ENCODE peak calls at places on chromosomes 11 and 22, in seven cellular contexts. S, I, R, J, P, F and K are unnamed samples.

GRCh38 chr11:109644158-109644557 is 222.2 kb downstream of the C11orf87 start:
- DNase-seq in S (no peak), R (no peak), P (peak), I (no peak), J (no peak), F (no peak), K (no peak)

GRCh38 chr11:59463176-59463575 is 6.4 kb downstream of the OR4D6 start:
- DNase-seq in P (no peak), I (no peak), R (no peak), J (no peak), S (no peak), F (peak), K (no peak)

GRCh38 chr11:1516273-1517067 is 29.9 kb upstream of the MOB2 start:
- DNase-seq in S (peak), I (no peak), J (no peak), R (no peak), F (no peak), P (peak), K (no peak)

GRCh38 chr22:19549428-19549827 is 25.2 kb upstream of the CLDN5 start:
- DNase-seq in S (no peak), P (no peak), J (no peak), I (no peak), F (no peak), R (no peak), K (no peak)

GRCh38 chr11:128517457-128518230 is 69.7 kb downstream of the ETS1 start:
- DNase-seq in I (no peak), F (no peak), S (no peak), J (no peak), R (no peak), P (peak), K (no peak)

GRCh38 chr11:71914617-71915189 is 13.7 kb downstream of the XNDC1N start:
- DNase-seq in S (no peak), I (no peak), J (no peak), F (no peak), P (no peak), R (no peak), K (no peak)

GRCh38 chr11:64762916-64763803 is 3.4 kb upstream of the PYGM start:
- DNase-seq in J (peak), R (no peak), I (peak), F (peak), P (peak), S (no peak), K (peak)

GRCh38 chr11:86848132-86848531 is 47.8 kb downstream of the PRSS23 start:
- DNase-seq in F (no peak), P (no peak), S (no peak), I (no peak), R (no peak), J (no peak), K (no peak)

GRCh38 chr22:20442485-20443284 is 5.1 kb upstream of the SCARF2 start:
- DNase-seq in S (no peak), J (no peak), F (no peak), R (no peak), I (no peak), P (no peak), K (peak)

GRCh38 chr11:121890377-121890776 is 225.6 kb downstream of the BLID start:
- DNase-seq in P (peak), J (no peak), I (no peak), F (no peak), S (no peak), R (no peak), K (peak)

GRCh38 chr11:106077609-106078517 is at the start of gene AASDHPPT:
- DNase-seq in F (no peak), R (peak), P (peak), S (no peak), I (no peak), J (peak), K (no peak)

DNA sequence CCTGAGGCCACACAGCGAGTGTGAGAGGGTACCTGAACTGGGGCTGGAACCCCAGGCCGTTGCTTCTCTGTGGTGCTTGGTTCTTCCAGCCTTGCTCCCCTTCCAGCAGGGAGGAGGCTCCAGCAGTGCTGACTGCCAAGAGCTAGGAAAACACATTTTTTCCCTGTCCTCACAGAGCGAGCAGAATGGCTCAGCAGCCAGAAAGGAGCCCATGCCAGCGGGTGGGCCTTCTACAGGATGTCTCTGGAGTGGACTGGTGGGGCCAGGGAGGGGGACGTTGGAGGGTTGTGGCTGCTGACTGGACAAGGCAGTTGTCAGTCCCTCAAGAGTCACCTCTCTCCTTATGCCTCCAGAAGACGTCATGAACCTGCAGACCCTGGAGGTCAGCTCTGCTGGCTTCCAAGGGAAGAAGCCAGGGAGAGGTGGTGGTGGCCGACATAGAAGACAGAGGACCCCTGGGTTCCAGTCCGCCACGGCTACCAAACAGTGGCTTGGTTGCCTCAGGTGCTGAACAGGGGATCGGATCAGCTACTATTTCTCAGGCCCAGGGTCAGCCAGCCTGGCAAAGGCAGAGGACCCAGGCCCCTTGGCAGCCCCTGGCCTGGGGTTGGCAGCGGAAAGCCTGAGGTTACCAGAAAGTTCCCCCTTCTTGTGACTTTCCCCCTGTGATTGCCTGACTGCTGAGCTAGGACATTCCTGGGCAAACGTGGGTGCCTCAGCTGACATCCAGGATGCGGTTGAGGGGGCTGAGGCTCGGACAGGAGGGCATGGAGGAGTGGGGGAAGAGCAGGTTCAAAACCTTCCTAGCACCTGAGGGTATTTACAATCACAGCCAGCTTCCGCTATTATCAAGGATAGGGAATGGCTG is 3.7 kb downstream of the MAFF start:
- DNase-seq in P (peak), I (no peak), R (peak), F (peak), S (no peak), J (no peak), K (peak)
- H3K4me3 ChIP-seq in P (no peak), I (no peak), R (no peak), F (no peak), S (no peak), J (no peak), K (peak)

DNA sequence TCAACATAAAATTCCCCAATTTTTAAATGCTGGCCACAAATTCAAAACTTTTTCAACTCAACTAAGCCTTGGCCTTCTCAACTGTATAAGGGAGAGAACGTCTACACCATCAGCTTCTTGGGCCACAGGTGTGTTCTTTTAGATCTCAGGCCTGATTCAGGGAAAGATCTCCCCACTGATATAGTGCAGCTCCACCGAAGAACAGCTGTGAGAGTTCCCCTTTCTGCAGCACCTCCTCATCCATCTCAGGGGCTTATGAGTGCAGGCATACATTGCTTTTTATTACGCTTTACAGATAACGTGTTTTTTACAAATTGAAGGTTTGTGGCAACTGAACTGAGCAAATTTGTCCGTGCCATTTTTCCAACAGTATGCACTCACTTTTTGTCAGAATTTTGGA is 8.0 kb upstream of the CD82 start:
- DNase-seq in P (no peak), R (no peak), F (no peak), J (peak), S (no peak), I (no peak), K (no peak)
- TF ChIP-seq CTCF in P (no peak), R (no peak), F (no peak), J (no peak), S (no peak), I (no peak), K (no peak)

GRCh38 chr11:120511116-120511803 is at the start of gene GRIK4:
- DNase-seq in S (peak), F (peak), P (peak), R (peak), I (peak), J (peak), K (peak)
- H3K4me3 ChIP-seq in S (no peak), F (no peak), P (peak), R (peak), I (no peak), J (no peak), K (peak)

GRCh38 chr11:67572747-67573419 is 10.7 kb upstream of the GSTP1 start:
- DNase-seq in J (peak), R (no peak), P (peak), I (peak), F (peak), S (peak), K (peak)
- TF ChIP-seq CTCF in J (peak), R (peak), P (peak), I (peak), F (peak), S (peak), K (peak)

DNA sequence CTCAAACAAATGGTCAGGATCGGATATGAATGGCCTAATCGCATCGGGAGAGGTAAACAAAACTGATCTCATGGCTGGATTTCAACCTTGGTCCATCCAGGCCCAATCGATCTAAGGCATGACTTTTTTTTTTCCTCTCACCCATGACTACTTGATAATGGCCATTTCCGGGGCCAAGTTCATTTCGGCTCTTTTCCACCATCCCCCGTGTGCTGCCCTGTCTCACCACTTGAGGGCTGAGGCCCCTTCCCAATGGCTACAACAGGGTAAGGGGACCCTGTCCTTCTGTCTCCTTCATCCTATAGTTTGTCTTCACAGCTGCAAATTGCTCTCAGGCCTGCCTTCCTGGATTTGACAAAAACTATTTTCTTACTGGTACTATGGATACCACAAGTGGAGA is 26.7 kb downstream of the GRAP2 start:
- DNase-seq in I (no peak), S (no peak), F (no peak), P (no peak), J (peak), R (no peak), K (no peak)
- H3K4me3 ChIP-seq in I (no peak), S (no peak), F (no peak), P (no peak), J (peak), R (no peak), K (no peak)

GRCh38 chr11:63643205-63643604 is 28.0 kb downstream of the ATL3 start:
- DNase-seq in R (no peak), I (no peak), S (no peak), F (no peak), P (no peak), J (no peak), K (no peak)

GRCh38 chr11:63635762-63636465 is 21.7 kb upstream of the PLAAT3 start:
- DNase-seq in S (no peak), J (peak), F (peak), I (peak), P (peak), R (peak), K (peak)

GRCh38 chr11:63641727-63642126 is 27.5 kb upstream of the PLAAT3 start:
- DNase-seq in F (no peak), I (no peak), R (no peak), P (peak), J (no peak), S (no peak), K (no peak)

GRCh38 chr11:63639195-63639832 is 25.1 kb upstream of the PLAAT3 start:
- DNase-seq in I (no peak), F (no peak), P (peak), S (no peak), J (no peak), R (no peak), K (peak)
- TF ChIP-seq CTCF in I (no peak), F (peak), P (peak), S (peak), J (peak), R (no peak), K (peak)

GRCh38 chr11:19367051-19367709 is 126.4 kb upstream of the E2F8 start:
- DNase-seq in S (no peak), J (no peak), F (no peak), R (no peak), P (peak), I (no peak), K (peak)

GRCh38 chr11:19368726-19369364 is 128.1 kb upstream of the E2F8 start:
- DNase-seq in P (peak), R (no peak), F (no peak), J (no peak), S (no peak), I (no peak), K (no peak)

GRCh38 chr11:19374189-19374588 is 133.4 kb upstream of the E2F8 start:
- DNase-seq in S (no peak), J (no peak), P (peak), F (no peak), R (no peak), I (no peak), K (no peak)

GRCh38 chr11:19372381-19372780 is 131.6 kb upstream of the E2F8 start:
- DNase-seq in R (no peak), F (no peak), S (no peak), P (no peak), I (no peak), J (no peak), K (no peak)

DNA sequence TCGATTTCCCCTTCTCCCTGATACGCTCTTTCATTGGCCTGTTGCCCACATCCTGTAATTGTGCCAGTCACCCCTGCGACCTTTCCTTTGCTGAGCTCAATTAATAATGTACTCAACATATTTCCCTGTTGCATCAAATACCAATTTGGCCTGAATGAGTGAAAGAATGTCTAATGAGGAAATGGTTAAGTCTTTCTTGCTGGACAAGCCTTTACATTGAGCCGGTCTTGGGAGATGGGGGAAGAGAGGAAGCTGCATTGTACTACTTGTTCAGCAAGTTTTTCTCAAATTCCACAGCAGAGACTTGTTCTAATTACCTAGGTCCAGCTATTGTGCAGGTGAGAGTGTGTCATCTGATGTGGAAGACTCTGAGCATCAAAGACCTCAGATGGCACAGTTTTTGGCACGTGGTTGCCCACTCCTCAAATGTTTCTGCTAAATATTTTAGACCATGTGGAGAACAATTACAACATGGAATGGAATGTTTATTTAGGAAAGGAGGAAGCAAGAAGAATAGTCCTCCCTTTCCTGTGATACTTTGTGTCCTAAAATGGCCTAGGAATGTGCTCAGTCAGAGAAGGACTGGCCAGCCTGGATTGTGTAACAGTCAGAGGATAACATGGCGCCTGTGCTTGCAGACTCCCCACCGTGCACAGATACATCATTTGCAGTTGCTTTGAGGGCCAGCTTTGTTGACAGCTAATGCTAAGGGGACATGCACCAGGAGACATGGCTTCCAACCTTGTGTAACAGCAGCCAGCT is 129.5 kb upstream of the E2F8 start:
- DNase-seq in J (no peak), I (no peak), S (no peak), R (no peak), F (peak), P (peak), K (peak)
- H3K4me3 ChIP-seq in J (no peak), I (no peak), S (no peak), R (no peak), F (no peak), P (no peak), K (no peak)